ENCODE peak calls at places on chromosomes 5 and 9, in eight cellular contexts. G, N, A, V, W, S, M and P are unnamed samples.

GRCh38 chr5:100861148-100861547 is 41.9 kb downstream of the ST8SIA4 start:
- DNase-seq in N (no peak), S (no peak), G (no peak), W (no peak), A (no peak), M (no peak), V (no peak), P (no peak)

GRCh38 chr9:87684627-87685204 is 41.2 kb upstream of the CTSL start:
- DNase-seq in V (peak), N (no peak), W (no peak), G (peak), M (no peak), S (no peak), A (no peak), P (no peak)

GRCh38 chr9:97851450-97851883 is 1.6 kb upstream of the FOXE1 start:
- DNase-seq in V (no peak), N (no peak), S (no peak), M (no peak), G (no peak), A (no peak), W (no peak), P (no peak)

GRCh38 chr5:114858964-114859363 is 310.7 kb downstream of the TRIM36 start:
- DNase-seq in N (no peak), A (no peak), V (no peak), W (no peak), S (no peak), G (no peak), M (no peak), P (no peak)

GRCh38 chr9:720239-720881 is 121.1 kb upstream of the DMRT1 start:
- DNase-seq in A (no peak), N (no peak), G (no peak), S (no peak), W (no peak), M (no peak), V (no peak), P (no peak)

GRCh38 chr5:1104327-1105006 is 7.4 kb downstream of the SLC12A7 start:
- DNase-seq in S (no peak), N (no peak), G (no peak), M (peak), W (no peak), V (no peak), A (no peak), P (no peak)

GRCh38 chr9:89593776-89594427 is 10.9 kb upstream of the GADD45G start:
- DNase-seq in N (no peak), M (peak), V (peak), A (peak), G (peak), W (peak), S (peak), P (peak)

GRCh38 chr9:128494108-128494742 is 10.3 kb upstream of the GLE1 start:
- DNase-seq in V (no peak), S (no peak), W (no peak), G (peak), A (no peak), N (no peak), M (no peak), P (peak)

GRCh38 chr9:128969491-128969890 is 22.0 kb downstream of the NUP188 start:
- DNase-seq in G (no peak), W (no peak), N (no peak), A (no peak), M (no peak), S (no peak), V (no peak), P (no peak)

GRCh38 chr5:97181856-97182545 is 1.0 kb downstream of the RIOK2 start:
- DNase-seq in G (no peak), A (no peak), V (no peak), M (no peak), W (no peak), S (no peak), N (no peak), P (no peak)

GRCh38 chr5:41870621-41871048 is 410 bp upstream of the OXCT1 start:
- DNase-seq in S (no peak), N (no peak), M (no peak), W (no peak), V (no peak), A (no peak), G (no peak), P (no peak)

GRCh38 chr9:106284300-106284699 is 578.7 kb upstream of the ZNF462 start:
- DNase-seq in G (no peak), N (no peak), M (no peak), W (no peak), A (no peak), S (no peak), V (no peak), P (peak)

GRCh38 chr9:77764894-77765780 is 117.0 kb upstream of the GNA14 start:
- DNase-seq in W (no peak), M (no peak), A (no peak), G (peak), N (no peak), V (no peak), S (no peak), P (no peak)

GRCh38 chr9:122125158-122125890 is 32.2 kb upstream of the TTLL11 start:
- DNase-seq in A (peak), S (peak), G (peak), N (peak), W (peak), M (peak), V (peak), P (peak)

GRCh38 chr5:6567835-6568234 is 65.0 kb downstream of the NSUN2 start:
- DNase-seq in G (no peak), S (no peak), V (no peak), N (no peak), W (no peak), A (no peak), M (no peak), P (no peak)

GRCh38 chr9:135015096-135015495 is 72.4 kb upstream of the OLFM1 start:
- DNase-seq in M (no peak), N (no peak), S (no peak), W (no peak), V (no peak), G (no peak), A (no peak), P (no peak)

GRCh38 chr5:16350816-16351215 is 114.8 kb downstream of the ZNF622 start:
- DNase-seq in A (no peak), S (no peak), M (no peak), G (no peak), W (no peak), N (no peak), V (no peak), P (no peak)

GRCh38 chr5:144206136-144206535 is 35.5 kb downstream of the KCTD16 start:
- DNase-seq in W (no peak), N (no peak), G (no peak), A (no peak), V (no peak), M (no peak), S (no peak), P (no peak)

GRCh38 chr9:72315089-72315509 is 49.9 kb downstream of the ZFAND5 start:
- DNase-seq in A (no peak), N (peak), S (no peak), M (no peak), V (no peak), G (no peak), W (no peak), P (peak)

GRCh38 chr9:134888603-134889195 is 8.1 kb downstream of the FCN2 start:
- DNase-seq in S (no peak), M (no peak), N (peak), G (no peak), W (no peak), A (no peak), V (no peak), P (no peak)

GRCh38 chr9:87569008-87569908 is 71.6 kb downstream of the DAPK1 start:
- DNase-seq in S (no peak), G (no peak), A (no peak), V (peak), M (no peak), W (no peak), N (no peak), P (no peak)